ENCODE peak calls at places on chromosomes 4 and X, in five cellular contexts. I, N, Y, R and J are unnamed samples.

GRCh38 chrX:21940356-21940829 is at the start of gene SMS:
- DNase-seq in I (peak), N (peak), Y (peak), R (no peak), J (peak)

GRCh38 chrX:132791725-132792124 is 166.7 kb downstream of the HS6ST2 start:
- DNase-seq in I (no peak), N (no peak), Y (no peak), R (no peak), J (no peak)

GRCh38 chrX:11329016-11329415 is 35.8 kb downstream of the AMELX start:
- DNase-seq in I (no peak), N (no peak), Y (no peak), R (no peak), J (no peak)

GRCh38 chr4:121226362-121226761 is 62.2 kb upstream of the TNIP3 start:
- DNase-seq in I (no peak), N (no peak), Y (no peak), R (no peak), J (no peak)

GRCh38 chrX:10636337-10636736 is 16.0 kb upstream of the MID1 start:
- DNase-seq in I (peak), N (no peak), Y (no peak), R (no peak), J (no peak)

GRCh38 chrX:104695593-104695992 is 129.6 kb downstream of the IL1RAPL2 start:
- DNase-seq in I (no peak), N (no peak), Y (no peak), R (no peak), J (no peak)

GRCh38 chr4:84691170-84691691 is 108.3 kb downstream of the CDS1 start:
- DNase-seq in I (no peak), N (no peak), Y (no peak), R (no peak), J (no peak)

GRCh38 chr4:54400802-54401201 is 171.7 kb downstream of the PDGFRA start:
- DNase-seq in I (peak), N (no peak), Y (no peak), R (no peak), J (no peak)

GRCh38 chrX:81586091-81586490 is 384.2 kb downstream of the SH3BGRL start:
- DNase-seq in I (no peak), N (no peak), Y (no peak), R (no peak), J (no peak)

GRCh38 chrX:7139202-7140081 is 8.1 kb upstream of the STS start:
- DNase-seq in I (no peak), N (no peak), Y (no peak), R (no peak), J (no peak)